ENCODE peak calls at places on chromosome 3, in seven cellular contexts. One of them, this sample, is unnamed.

GRCh38 chr3:105367063-105367405 is 325 bp downstream of the ALCAM start:
- DNase-seq in SHP77: peak
- DNase-seq in effector memory CD8-positive, alpha-beta T cell: peak
- DNase-seq in Peyer's patch: peak
- DNase-seq in NCI-H748 treated with DMSO at 0.1 percent for 48 hours: no peak
- DNase-seq in GM04504: no peak
- DNase-seq in kidney tubule cell: peak
- DNase-seq in this sample: no peak

GRCh38 chr3:46383211-46383945 is 12.6 kb downstream of the CCR5 start:
- DNase-seq in SHP77: no peak
- DNase-seq in effector memory CD8-positive, alpha-beta T cell: no peak
- DNase-seq in Peyer's patch: peak
- DNase-seq in NCI-H748 treated with DMSO at 0.1 percent for 48 hours: no peak
- DNase-seq in GM04504: no peak
- DNase-seq in kidney tubule cell: no peak
- DNase-seq in this sample: no peak

GRCh38 chr3:8560608-8561007 is 59.0 kb downstream of the LMCD1 start:
- DNase-seq in SHP77: no peak
- DNase-seq in effector memory CD8-positive, alpha-beta T cell: no peak
- DNase-seq in Peyer's patch: no peak
- DNase-seq in NCI-H748 treated with DMSO at 0.1 percent for 48 hours: no peak
- DNase-seq in GM04504: no peak
- DNase-seq in kidney tubule cell: peak
- DNase-seq in this sample: no peak

GRCh38 chr3:16790432-16791379 is 94.0 kb upstream of the PLCL2 start:
- DNase-seq in SHP77: no peak
- DNase-seq in effector memory CD8-positive, alpha-beta T cell: no peak
- DNase-seq in Peyer's patch: no peak
- DNase-seq in NCI-H748 treated with DMSO at 0.1 percent for 48 hours: no peak
- DNase-seq in GM04504: no peak
- DNase-seq in kidney tubule cell: no peak
- DNase-seq in this sample: no peak

GRCh38 chr3:162764672-162765071 is 1268.1 kb downstream of the OTOL1 start:
- DNase-seq in SHP77: no peak
- DNase-seq in effector memory CD8-positive, alpha-beta T cell: no peak
- DNase-seq in Peyer's patch: no peak
- DNase-seq in NCI-H748 treated with DMSO at 0.1 percent for 48 hours: no peak
- DNase-seq in GM04504: no peak
- DNase-seq in kidney tubule cell: peak
- DNase-seq in this sample: peak

GRCh38 chr3:187698499-187699399 is 3.6 kb downstream of the RTP2 start:
- DNase-seq in SHP77: no peak
- DNase-seq in effector memory CD8-positive, alpha-beta T cell: no peak
- DNase-seq in Peyer's patch: no peak
- DNase-seq in NCI-H748 treated with DMSO at 0.1 percent for 48 hours: no peak
- DNase-seq in GM04504: no peak
- DNase-seq in kidney tubule cell: no peak
- DNase-seq in this sample: no peak

GRCh38 chr3:52730681-52731080 is 24.8 kb downstream of the SPCS1 start:
- DNase-seq in SHP77: no peak
- DNase-seq in effector memory CD8-positive, alpha-beta T cell: no peak
- DNase-seq in Peyer's patch: no peak
- DNase-seq in NCI-H748 treated with DMSO at 0.1 percent for 48 hours: no peak
- DNase-seq in GM04504: no peak
- DNase-seq in kidney tubule cell: no peak
- DNase-seq in this sample: no peak

GRCh38 chr3:149330609-149331008 is 2.8 kb downstream of the TM4SF18 start:
- DNase-seq in SHP77: no peak
- DNase-seq in effector memory CD8-positive, alpha-beta T cell: no peak
- DNase-seq in Peyer's patch: no peak
- DNase-seq in NCI-H748 treated with DMSO at 0.1 percent for 48 hours: no peak
- DNase-seq in GM04504: no peak
- DNase-seq in kidney tubule cell: peak
- DNase-seq in this sample: peak

GRCh38 chr3:36175916-36176461 is 204.3 kb upstream of the STAC start:
- DNase-seq in SHP77: no peak
- DNase-seq in effector memory CD8-positive, alpha-beta T cell: no peak
- DNase-seq in Peyer's patch: no peak
- DNase-seq in NCI-H748 treated with DMSO at 0.1 percent for 48 hours: no peak
- DNase-seq in GM04504: no peak
- DNase-seq in kidney tubule cell: no peak
- DNase-seq in this sample: no peak

GRCh38 chr3:111944377-111944776 is 34.4 kb upstream of the ABHD10 start:
- DNase-seq in SHP77: no peak
- DNase-seq in effector memory CD8-positive, alpha-beta T cell: no peak
- DNase-seq in Peyer's patch: no peak
- DNase-seq in NCI-H748 treated with DMSO at 0.1 percent for 48 hours: no peak
- DNase-seq in GM04504: no peak
- DNase-seq in kidney tubule cell: no peak
- DNase-seq in this sample: no peak

GRCh38 chr3:77134801-77135200 is 94.9 kb downstream of the ROBO2 start:
- DNase-seq in SHP77: peak
- DNase-seq in effector memory CD8-positive, alpha-beta T cell: no peak
- DNase-seq in Peyer's patch: no peak
- DNase-seq in NCI-H748 treated with DMSO at 0.1 percent for 48 hours: no peak
- DNase-seq in GM04504: no peak
- DNase-seq in kidney tubule cell: no peak
- DNase-seq in this sample: no peak